ENCODE peak calls at places on chromosomes 1 and 21, in seven cellular contexts. One of them, this sample, is unnamed.

GRCh38 chr1:201444792-201445191 is 23.3 kb upstream of the TNNI1 start:
- DNase-seq in breast epithelium: no peak
- DNase-seq in aorta: no peak
- DNase-seq in WERI-Rb-1: no peak
- DNase-seq in HAP-1: no peak
- DNase-seq in heart left ventricle: no peak
- DNase-seq in CD8-positive, alpha-beta T cell: no peak
- DNase-seq in this sample: no peak

GRCh38 chr21:15842565-15842880 is 112.7 kb downstream of the USP25 start:
- DNase-seq in CD8-positive, alpha-beta T cell: no peak
- DNase-seq in WERI-Rb-1: no peak
- DNase-seq in HAP-1: no peak
- DNase-seq in breast epithelium: no peak
- DNase-seq in aorta: no peak
- DNase-seq in heart left ventricle: no peak
- DNase-seq in this sample: no peak

GRCh38 chr1:115507256-115507589 is 134.5 kb upstream of the VANGL1 start:
- DNase-seq in HAP-1: peak; percentile 20
- DNase-seq in WERI-Rb-1: peak; percentile 40
- DNase-seq in CD8-positive, alpha-beta T cell: no peak
- DNase-seq in aorta: no peak
- DNase-seq in breast epithelium: no peak
- DNase-seq in heart left ventricle: no peak
- DNase-seq in this sample: no peak

GRCh38 chr1:218350022-218350525 is 4.9 kb downstream of the TGFB2 start:
- DNase-seq in aorta: no peak
- DNase-seq in HAP-1: no peak
- DNase-seq in CD8-positive, alpha-beta T cell: no peak
- DNase-seq in breast epithelium: no peak
- DNase-seq in WERI-Rb-1: no peak
- DNase-seq in heart left ventricle: no peak
- DNase-seq in this sample: no peak

GRCh38 chr1:242178924-242179708 is 180.2 kb upstream of the MAP1LC3C start:
- DNase-seq in HAP-1: no peak
- DNase-seq in heart left ventricle: no peak
- DNase-seq in breast epithelium: no peak
- DNase-seq in CD8-positive, alpha-beta T cell: no peak
- DNase-seq in aorta: no peak
- DNase-seq in WERI-Rb-1: no peak
- DNase-seq in this sample: no peak

GRCh38 chr1:30744060-30744756 is 13.4 kb downstream of the LAPTM5 start:
- DNase-seq in HAP-1: no peak
- DNase-seq in breast epithelium: no peak
- DNase-seq in WERI-Rb-1: no peak
- DNase-seq in CD8-positive, alpha-beta T cell: peak; percentile 50
- DNase-seq in heart left ventricle: no peak
- DNase-seq in aorta: no peak
- DNase-seq in this sample: no peak

GRCh38 chr1:115373305-115373704 is 35.3 kb upstream of the NGF start:
- DNase-seq in HAP-1: no peak
- DNase-seq in CD8-positive, alpha-beta T cell: no peak
- DNase-seq in WERI-Rb-1: no peak
- DNase-seq in heart left ventricle: no peak
- DNase-seq in breast epithelium: no peak
- DNase-seq in aorta: no peak
- DNase-seq in this sample: no peak

GRCh38 chr1:170836146-170836545 is 99.2 kb upstream of the MROH9 start:
- DNase-seq in WERI-Rb-1: no peak
- DNase-seq in CD8-positive, alpha-beta T cell: no peak
- DNase-seq in HAP-1: no peak
- DNase-seq in aorta: no peak
- DNase-seq in breast epithelium: no peak
- DNase-seq in heart left ventricle: no peak
- DNase-seq in this sample: no peak

GRCh38 chr1:33696311-33696710 is 167.6 kb upstream of the HMGB4 start:
- DNase-seq in WERI-Rb-1: no peak
- DNase-seq in HAP-1: no peak
- DNase-seq in breast epithelium: no peak
- DNase-seq in heart left ventricle: no peak
- DNase-seq in CD8-positive, alpha-beta T cell: no peak
- DNase-seq in aorta: no peak
- DNase-seq in this sample: no peak

GRCh38 chr1:221783936-221784335 is 42.0 kb upstream of the DUSP10 start:
- DNase-seq in HAP-1: no peak
- DNase-seq in aorta: no peak
- DNase-seq in WERI-Rb-1: no peak
- DNase-seq in breast epithelium: no peak
- DNase-seq in CD8-positive, alpha-beta T cell: no peak
- DNase-seq in heart left ventricle: no peak
- DNase-seq in this sample: no peak

GRCh38 chr1:87644500-87645245 is 316.0 kb downstream of the LMO4 start:
- DNase-seq in breast epithelium: no peak
- DNase-seq in aorta: no peak
- DNase-seq in CD8-positive, alpha-beta T cell: no peak
- DNase-seq in heart left ventricle: no peak
- DNase-seq in WERI-Rb-1: no peak
- DNase-seq in HAP-1: no peak
- DNase-seq in this sample: no peak

GRCh38 chr21:45306832-45307571 is 19.3 kb upstream of the POFUT2 start:
- DNase-seq in HAP-1: no peak
- DNase-seq in CD8-positive, alpha-beta T cell: no peak
- DNase-seq in breast epithelium: no peak
- DNase-seq in heart left ventricle: peak; percentile 93
- DNase-seq in WERI-Rb-1: no peak
- DNase-seq in aorta: peak; percentile 83
- DNase-seq in this sample: peak; percentile 72

GRCh38 chr1:40774266-40774998 is 9.2 kb upstream of the KCNQ4 start:
- DNase-seq in aorta: no peak
- DNase-seq in HAP-1: peak; percentile 81
- DNase-seq in breast epithelium: peak; percentile 58
- DNase-seq in heart left ventricle: no peak
- DNase-seq in CD8-positive, alpha-beta T cell: peak; percentile 73
- DNase-seq in WERI-Rb-1: peak; percentile 66
- DNase-seq in this sample: peak; percentile 66

GRCh38 chr1:160030657-160031367 is 978 bp downstream of the PIGM start:
- DNase-seq in CD8-positive, alpha-beta T cell: no peak
- DNase-seq in breast epithelium: no peak
- DNase-seq in aorta: no peak
- DNase-seq in heart left ventricle: no peak
- DNase-seq in WERI-Rb-1: no peak
- DNase-seq in HAP-1: peak; percentile 28
- DNase-seq in this sample: peak; percentile 22

GRCh38 chr1:83905315-83905907 is 93.5 kb downstream of the TTLL7 start:
- DNase-seq in CD8-positive, alpha-beta T cell: no peak
- DNase-seq in aorta: no peak
- DNase-seq in WERI-Rb-1: no peak
- DNase-seq in HAP-1: peak; percentile 9
- DNase-seq in heart left ventricle: no peak
- DNase-seq in breast epithelium: no peak
- DNase-seq in this sample: no peak

GRCh38 chr1:6928106-6928885 is 143.0 kb downstream of the CAMTA1 start:
- DNase-seq in WERI-Rb-1: no peak
- DNase-seq in CD8-positive, alpha-beta T cell: no peak
- DNase-seq in breast epithelium: no peak
- DNase-seq in aorta: no peak
- DNase-seq in HAP-1: no peak
- DNase-seq in heart left ventricle: no peak
- DNase-seq in this sample: no peak

GRCh38 chr1:190679444-190679843 is 201.8 kb upstream of the BRINP3 start:
- DNase-seq in aorta: no peak
- DNase-seq in CD8-positive, alpha-beta T cell: no peak
- DNase-seq in HAP-1: no peak
- DNase-seq in WERI-Rb-1: no peak
- DNase-seq in breast epithelium: no peak
- DNase-seq in heart left ventricle: no peak
- DNase-seq in this sample: no peak

GRCh38 chr1:207619833-207620572 is 24.9 kb upstream of the CR1L start:
- DNase-seq in heart left ventricle: no peak
- DNase-seq in WERI-Rb-1: no peak
- DNase-seq in breast epithelium: no peak
- DNase-seq in aorta: no peak
- DNase-seq in HAP-1: peak; percentile 23
- DNase-seq in CD8-positive, alpha-beta T cell: no peak
- DNase-seq in this sample: no peak

GRCh38 chr1:22639286-22639685 is 2.9 kb downstream of the C1QA start:
- DNase-seq in breast epithelium: no peak
- DNase-seq in WERI-Rb-1: peak; percentile 80
- DNase-seq in HAP-1: peak; percentile 40
- DNase-seq in heart left ventricle: no peak
- DNase-seq in aorta: peak; percentile 70
- DNase-seq in CD8-positive, alpha-beta T cell: no peak
- DNase-seq in this sample: no peak

GRCh38 chr1:46203738-46204405 is 738 bp downstream of the LURAP1 start:
- DNase-seq in aorta: no peak
- DNase-seq in HAP-1: no peak
- DNase-seq in heart left ventricle: no peak
- DNase-seq in CD8-positive, alpha-beta T cell: no peak
- DNase-seq in breast epithelium: no peak
- DNase-seq in WERI-Rb-1: no peak
- DNase-seq in this sample: no peak
- H3K4me3 ChIP-seq in aorta: peak overlapping the region; percentile 7
- H3K4me3 ChIP-seq in HAP-1: peak overlapping the region; percentile 92
- H3K4me3 ChIP-seq in heart left ventricle: peak overlapping the region; percentile 95
- H3K4me3 ChIP-seq in CD8-positive, alpha-beta T cell: peak overlapping the region; percentile 58
- H3K4me3 ChIP-seq in breast epithelium: peak overlapping the region; percentile 74
- H3K4me3 ChIP-seq in WERI-Rb-1: peak overlapping the region; percentile 67
- H3K4me3 ChIP-seq in this sample: peak overlapping the region; percentile 94

GRCh38 chr1:29565490-29565889 is 329.2 kb downstream of the PTPRU start:
- DNase-seq in breast epithelium: no peak
- DNase-seq in aorta: no peak
- DNase-seq in HAP-1: no peak
- DNase-seq in heart left ventricle: no peak
- DNase-seq in WERI-Rb-1: no peak
- DNase-seq in CD8-positive, alpha-beta T cell: no peak
- DNase-seq in this sample: no peak
- H3K9me3 ChIP-seq in breast epithelium: peaks cover 27% of the 10 kb centered on the region
- H3K9me3 ChIP-seq in aorta: peaks cover 17% of the 10 kb centered on the region
- H3K9me3 ChIP-seq in HAP-1: peaks cover 7% of the 10 kb centered on the region
- H3K9me3 ChIP-seq in heart left ventricle: peaks cover 51% of the 10 kb centered on the region
- H3K9me3 ChIP-seq in WERI-Rb-1: peaks cover 25% of the 10 kb centered on the region
- H3K9me3 ChIP-seq in CD8-positive, alpha-beta T cell: peaks cover 15% of the 10 kb centered on the region
- H3K9me3 ChIP-seq in this sample: no peaks in the 10 kb centered on the region

DNA sequence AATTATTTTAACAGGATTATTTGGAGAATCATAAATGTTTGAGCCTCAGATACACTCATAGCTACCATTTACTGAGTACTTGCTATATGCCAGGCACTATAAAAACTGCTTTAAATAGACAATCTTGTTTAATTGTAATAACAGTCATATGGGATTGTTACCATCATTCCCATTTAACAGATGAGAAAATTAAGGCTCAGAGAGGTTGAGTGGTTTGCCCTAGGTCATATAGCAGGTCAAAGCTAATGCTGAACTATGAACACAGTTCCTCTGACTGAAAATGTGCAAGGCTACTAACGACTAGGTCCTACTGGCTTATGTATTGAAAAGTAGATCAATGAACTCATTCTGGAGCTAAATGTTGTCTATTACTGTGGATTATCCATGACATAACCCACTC is 63.4 kb downstream of the DDR2 start:
- DNase-seq in breast epithelium: no peak
- DNase-seq in heart left ventricle: no peak
- DNase-seq in CD8-positive, alpha-beta T cell: no peak
- DNase-seq in aorta: no peak
- DNase-seq in WERI-Rb-1: no peak
- DNase-seq in HAP-1: no peak
- DNase-seq in this sample: no peak
- H3K4me3 ChIP-seq in breast epithelium: no peak overlapping the region
- H3K4me3 ChIP-seq in heart left ventricle: peak overlapping the region; percentile 2
- H3K4me3 ChIP-seq in CD8-positive, alpha-beta T cell: no peak overlapping the region
- H3K4me3 ChIP-seq in aorta: no peak overlapping the region
- H3K4me3 ChIP-seq in WERI-Rb-1: no peak overlapping the region
- H3K4me3 ChIP-seq in HAP-1: no peak overlapping the region
- H3K4me3 ChIP-seq in this sample: no peak overlapping the region

GRCh38 chr1:220705782-220706181 is 15.6 kb downstream of the C1orf115 start:
- DNase-seq in WERI-Rb-1: no peak
- DNase-seq in breast epithelium: no peak
- DNase-seq in aorta: no peak
- DNase-seq in CD8-positive, alpha-beta T cell: no peak
- DNase-seq in HAP-1: no peak
- DNase-seq in heart left ventricle: no peak
- DNase-seq in this sample: no peak
- H3K9me3 ChIP-seq in WERI-Rb-1: peaks cover 3% of the 10 kb centered on the region
- H3K9me3 ChIP-seq in breast epithelium: no peaks in the 10 kb centered on the region
- H3K9me3 ChIP-seq in aorta: no peaks in the 10 kb centered on the region
- H3K9me3 ChIP-seq in CD8-positive, alpha-beta T cell: no peaks in the 10 kb centered on the region
- H3K9me3 ChIP-seq in HAP-1: no peaks in the 10 kb centered on the region
- H3K9me3 ChIP-seq in heart left ventricle: no peaks in the 10 kb centered on the region
- H3K9me3 ChIP-seq in this sample: no peaks in the 10 kb centered on the region

DNA sequence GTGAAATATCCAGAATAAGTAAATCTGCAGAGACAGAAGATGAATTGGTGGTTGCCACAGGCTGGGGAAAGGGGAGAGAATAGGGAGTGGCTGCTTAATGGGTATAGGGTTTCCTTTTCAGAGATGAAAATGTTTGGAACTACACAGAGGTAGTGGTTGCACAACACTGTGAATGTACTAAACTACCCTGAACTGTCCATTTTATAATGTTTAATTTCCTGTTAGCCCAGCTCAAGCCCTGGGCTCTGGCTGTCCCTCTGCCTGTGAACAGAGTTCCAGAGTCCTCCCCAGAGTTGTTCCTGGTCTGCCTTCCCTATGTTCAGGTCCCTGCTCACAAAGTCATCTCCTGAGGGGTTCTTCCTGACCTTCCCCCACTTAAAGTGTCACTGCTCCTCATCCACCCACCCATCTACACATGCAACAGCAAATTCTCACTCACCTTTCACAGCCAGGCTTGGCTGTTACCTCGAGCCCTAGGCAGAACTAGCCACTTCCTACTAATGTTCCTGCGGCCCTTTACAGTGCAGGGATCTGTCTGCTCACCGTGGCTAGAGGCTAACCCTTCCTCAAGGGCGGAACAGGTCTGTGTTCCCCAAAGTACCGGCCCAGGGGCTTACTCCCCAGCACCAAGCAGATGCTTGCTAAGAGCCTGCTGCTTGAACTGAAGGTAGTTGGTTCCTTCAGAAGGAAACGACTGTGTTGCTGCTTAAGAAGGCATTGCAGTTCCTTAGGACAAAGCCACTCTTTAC is 22.4 kb downstream of the DHCR24 start:
- DNase-seq in CD8-positive, alpha-beta T cell: no peak
- DNase-seq in aorta: no peak
- DNase-seq in breast epithelium: no peak
- DNase-seq in HAP-1: no peak
- DNase-seq in WERI-Rb-1: no peak
- DNase-seq in heart left ventricle: no peak
- DNase-seq in this sample: peak; percentile 24
- H3K4me3 ChIP-seq in CD8-positive, alpha-beta T cell: no peak overlapping the region
- H3K4me3 ChIP-seq in aorta: no peak overlapping the region
- H3K4me3 ChIP-seq in breast epithelium: no peak overlapping the region
- H3K4me3 ChIP-seq in HAP-1: no peak overlapping the region
- H3K4me3 ChIP-seq in WERI-Rb-1: no peak overlapping the region
- H3K4me3 ChIP-seq in heart left ventricle: no peak overlapping the region
- H3K4me3 ChIP-seq in this sample: no peak overlapping the region

DNA sequence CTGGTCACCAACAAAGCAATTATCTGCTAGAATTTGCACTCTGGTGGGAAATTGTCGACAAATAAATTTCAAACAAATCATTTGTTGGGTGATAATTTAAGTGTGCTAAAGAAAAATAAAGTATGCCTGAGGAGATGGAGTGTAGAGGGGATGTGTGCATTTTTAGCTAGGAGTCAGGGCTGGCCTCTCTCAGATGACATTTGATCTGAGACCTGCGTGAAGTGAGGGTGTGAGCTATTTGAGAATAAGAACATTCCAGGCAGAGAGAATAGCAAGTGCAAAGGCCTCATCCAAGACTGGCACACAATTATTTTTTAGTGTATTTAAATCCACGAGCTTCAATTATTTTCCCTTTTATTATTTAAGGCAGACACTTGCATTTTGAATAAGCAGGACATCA is 19.7 kb upstream of the S1PR1 start:
- DNase-seq in breast epithelium: no peak
- DNase-seq in heart left ventricle: no peak
- DNase-seq in CD8-positive, alpha-beta T cell: no peak
- DNase-seq in WERI-Rb-1: no peak
- DNase-seq in aorta: no peak
- DNase-seq in HAP-1: no peak
- DNase-seq in this sample: no peak
- H3K9me3 ChIP-seq in breast epithelium: no peaks in the 10 kb centered on the region
- H3K9me3 ChIP-seq in heart left ventricle: no peaks in the 10 kb centered on the region
- H3K9me3 ChIP-seq in CD8-positive, alpha-beta T cell: no peaks in the 10 kb centered on the region
- H3K9me3 ChIP-seq in WERI-Rb-1: no peaks in the 10 kb centered on the region
- H3K9me3 ChIP-seq in aorta: no peaks in the 10 kb centered on the region
- H3K9me3 ChIP-seq in HAP-1: no peaks in the 10 kb centered on the region
- H3K9me3 ChIP-seq in this sample: no peaks in the 10 kb centered on the region